ENCODE peak calls at places on chromosomes 16 and 17, in nine cellular contexts. J is HL-60, U is A549, G is ovary, X is heart right ventricle, Y is astrocyte, F is pancreas, Z is NB4, L is astrocyte of the spinal cord. A is an unnamed sample.

GRCh38 chr17:77385750-77386501 is 245.2 kb downstream of the SEC14L1 start:
- DNase-seq in J (no peak), U (no peak), G (no peak), X (peak), Y (no peak), F (no peak), Z (no peak), L (no peak), A (no peak)

GRCh38 chr17:46732754-46733398 is 85.6 kb downstream of the WNT3 start:
- DNase-seq in J (no peak), U (no peak), G (no peak), X (no peak), Y (no peak), F (no peak), Z (no peak), L (peak), A (no peak)

GRCh38 chr17:54968954-54969400 is 412 bp downstream of the STXBP4 start:
- DNase-seq in J (no peak), U (no peak), G (no peak), X (no peak), Y (no peak), F (no peak), Z (peak), L (no peak), A (no peak)

GRCh38 chr17:57986841-57987581 is 1.0 kb downstream of the VEZF1 start:
- DNase-seq in J (no peak), U (peak), G (peak), X (peak), Y (peak), F (peak), Z (peak), L (peak), A (no peak)

GRCh38 chr17:50754521-50754920 is 12.8 kb downstream of the ANKRD40CL start:
- DNase-seq in J (no peak), U (no peak), G (no peak), X (no peak), Y (no peak), F (no peak), Z (no peak), L (no peak), A (no peak)

GRCh38 chr16:11327277-11328171 is 17.7 kb upstream of the RMI2 start:
- DNase-seq in J (no peak), U (no peak), G (no peak), X (no peak), Y (no peak), F (no peak), Z (no peak), L (no peak), A (no peak)

GRCh38 chr16:49484454-49484853 is 110.8 kb downstream of the C16orf78 start:
- DNase-seq in J (no peak), U (peak), G (peak), X (peak), Y (no peak), F (peak), Z (no peak), L (no peak), A (no peak)

GRCh38 chr16:77443834-77444460 is 9.1 kb upstream of the ADAMTS18 start:
- DNase-seq in J (no peak), U (no peak), G (no peak), X (no peak), Y (no peak), F (no peak), Z (no peak), L (no peak), A (no peak)

GRCh38 chr16:79286646-79287423 is 313.7 kb downstream of the MAF start:
- DNase-seq in J (no peak), U (no peak), G (peak), X (peak), Y (no peak), F (peak), Z (peak), L (no peak), A (no peak)

GRCh38 chr17:44210342-44211192 is 8.9 kb downstream of the UBTF start:
- DNase-seq in J (no peak), U (peak), G (peak), X (peak), Y (peak), F (peak), Z (peak), L (peak), A (no peak)

GRCh38 chr16:78249056-78249455 is 149.6 kb downstream of the WWOX start:
- DNase-seq in J (no peak), U (no peak), G (no peak), X (peak), Y (no peak), F (peak), Z (no peak), L (no peak), A (no peak)

GRCh38 chr16:70476272-70477020 is 22.1 kb downstream of the FCSK start:
- DNase-seq in J (no peak), U (no peak), G (no peak), X (no peak), Y (peak), F (peak), Z (peak), L (peak), A (peak)

GRCh38 chr17:32596666-32597065 is 109.9 kb downstream of the CDK5R1 start:
- DNase-seq in J (no peak), U (no peak), G (no peak), X (no peak), Y (no peak), F (no peak), Z (peak), L (peak), A (no peak)

GRCh38 chr17:43940630-43941029 is 1.6 kb downstream of the PPY start:
- DNase-seq in J (no peak), U (peak), G (no peak), X (no peak), Y (no peak), F (no peak), Z (peak), L (peak), A (no peak)

GRCh38 chr16:785563-786535 is 2.3 kb downstream of the RPUSD1 start:
- DNase-seq in J (no peak), U (peak), G (peak), X (peak), Y (no peak), F (no peak), Z (peak), L (peak), A (no peak)

GRCh38 chr17:76246080-76247066 is 6.1 kb upstream of the RNF157 start:
- DNase-seq in J (peak), U (no peak), G (no peak), X (no peak), Y (no peak), F (no peak), Z (peak), L (peak), A (no peak)

GRCh38 chr17:17849147-17849820 is 12.5 kb upstream of the SREBF1 start:
- DNase-seq in J (no peak), U (no peak), G (peak), X (peak), Y (peak), F (no peak), Z (peak), L (peak), A (no peak)

GRCh38 chr17:82270651-82271050 is 2.8 kb downstream of the CSNK1D start:
- DNase-seq in J (no peak), U (no peak), G (no peak), X (no peak), Y (no peak), F (peak), Z (no peak), L (no peak), A (no peak)

GRCh38 chr17:40980594-40980993 is 3.5 kb downstream of the KRT40 start:
- DNase-seq in J (no peak), U (no peak), G (no peak), X (no peak), Y (peak), F (no peak), Z (no peak), L (peak), A (no peak)

GRCh38 chr17:3890082-3890892 is 2.6 kb downstream of the CAMKK1 start:
- DNase-seq in J (no peak), U (peak), G (peak), X (peak), Y (peak), F (no peak), Z (peak), L (peak), A (peak)

GRCh38 chr16:27708651-27709050 is 158.7 kb downstream of the KATNIP start:
- DNase-seq in J (no peak), U (no peak), G (no peak), X (no peak), Y (no peak), F (peak), Z (no peak), L (no peak), A (no peak)

GRCh38 chr16:63752347-63752746 is 1369.5 kb downstream of the CDH11 start:
- DNase-seq in J (no peak), U (no peak), G (no peak), X (no peak), Y (no peak), F (no peak), Z (no peak), L (no peak), A (no peak)

GRCh38 chr16:56606071-56606687 is 2.2 kb upstream of the MT2A start:
- DNase-seq in J (no peak), U (peak), G (peak), X (no peak), Y (peak), F (no peak), Z (no peak), L (no peak), A (no peak)

GRCh38 chr16:70568601-70569217 is 45.1 kb downstream of the SF3B3 start:
- DNase-seq in J (no peak), U (no peak), G (no peak), X (no peak), Y (peak), F (no peak), Z (peak), L (peak), A (no peak)

GRCh38 chr17:65557349-65558310 is 3.8 kb downstream of the AXIN2 start:
- DNase-seq in J (no peak), U (peak), G (no peak), X (no peak), Y (peak), F (no peak), Z (no peak), L (peak), A (no peak)

GRCh38 chr17:15309793-15310192 is 31.6 kb downstream of the TEKT3 start:
- DNase-seq in J (no peak), U (no peak), G (no peak), X (no peak), Y (no peak), F (no peak), Z (no peak), L (no peak), A (no peak)

GRCh38 chr16:12500771-12501170 is 302.9 kb downstream of the CPPED1 start:
- DNase-seq in J (peak), U (no peak), G (no peak), X (peak), Y (no peak), F (no peak), Z (peak), L (no peak), A (no peak)

GRCh38 chr17:32187276-32187675 is 45.0 kb downstream of the RHOT1 start:
- DNase-seq in J (no peak), U (no peak), G (no peak), X (no peak), Y (no peak), F (no peak), Z (no peak), L (no peak), A (no peak)

GRCh38 chr16:13343981-13344380 is 442.6 kb downstream of the SHISA9 start:
- DNase-seq in J (no peak), U (no peak), G (no peak), X (no peak), Y (peak), F (no peak), Z (no peak), L (no peak), A (no peak)

GRCh38 chr16:85424260-85425060 is 188.7 kb upstream of the GSE1 start:
- DNase-seq in J (no peak), U (no peak), G (no peak), X (peak), Y (no peak), F (peak), Z (no peak), L (no peak), A (no peak)

GRCh38 chr16:3908951-3909437 is 28.5 kb upstream of the CREBBP start:
- DNase-seq in J (no peak), U (no peak), G (peak), X (no peak), Y (no peak), F (no peak), Z (peak), L (no peak), A (no peak)

GRCh38 chr16:20866161-20866772 is 33.9 kb downstream of the DCUN1D3 start:
- DNase-seq in J (no peak), U (peak), G (no peak), X (peak), Y (peak), F (no peak), Z (peak), L (peak), A (peak)

GRCh38 chr16:81703177-81704155 is 75.6 kb upstream of the PLCG2 start:
- DNase-seq in J (no peak), U (peak), G (peak), X (no peak), Y (peak), F (no peak), Z (peak), L (peak), A (no peak)

GRCh38 chr17:44004077-44004760 is at the start of gene NAGS:
- DNase-seq in J (no peak), U (no peak), G (peak), X (no peak), Y (no peak), F (peak), Z (no peak), L (peak), A (no peak)

GRCh38 chr16:22357635-22357971 is 16.8 kb downstream of the CDR2 start:
- DNase-seq in J (no peak), U (no peak), G (no peak), X (no peak), Y (no peak), F (no peak), Z (no peak), L (no peak), A (no peak)

GRCh38 chr17:78951967-78952551 is 26.9 kb upstream of the TIMP2 start:
- DNase-seq in J (no peak), U (no peak), G (peak), X (no peak), Y (no peak), F (no peak), Z (no peak), L (no peak), A (no peak)

GRCh38 chr16:81201267-81201666 is 37.2 kb upstream of the BCO1 start:
- DNase-seq in J (no peak), U (no peak), G (no peak), X (no peak), Y (no peak), F (no peak), Z (no peak), L (no peak), A (no peak)

GRCh38 chr16:85752511-85753420 is 1.9 kb upstream of the C16orf74 start:
- DNase-seq in J (no peak), U (no peak), G (no peak), X (peak), Y (no peak), F (peak), Z (peak), L (no peak), A (no peak)

GRCh38 chr17:53924530-53925455 is 102.1 kb downstream of the KIF2B start:
- DNase-seq in J (no peak), U (no peak), G (no peak), X (no peak), Y (no peak), F (no peak), Z (no peak), L (no peak), A (no peak)

DNA sequence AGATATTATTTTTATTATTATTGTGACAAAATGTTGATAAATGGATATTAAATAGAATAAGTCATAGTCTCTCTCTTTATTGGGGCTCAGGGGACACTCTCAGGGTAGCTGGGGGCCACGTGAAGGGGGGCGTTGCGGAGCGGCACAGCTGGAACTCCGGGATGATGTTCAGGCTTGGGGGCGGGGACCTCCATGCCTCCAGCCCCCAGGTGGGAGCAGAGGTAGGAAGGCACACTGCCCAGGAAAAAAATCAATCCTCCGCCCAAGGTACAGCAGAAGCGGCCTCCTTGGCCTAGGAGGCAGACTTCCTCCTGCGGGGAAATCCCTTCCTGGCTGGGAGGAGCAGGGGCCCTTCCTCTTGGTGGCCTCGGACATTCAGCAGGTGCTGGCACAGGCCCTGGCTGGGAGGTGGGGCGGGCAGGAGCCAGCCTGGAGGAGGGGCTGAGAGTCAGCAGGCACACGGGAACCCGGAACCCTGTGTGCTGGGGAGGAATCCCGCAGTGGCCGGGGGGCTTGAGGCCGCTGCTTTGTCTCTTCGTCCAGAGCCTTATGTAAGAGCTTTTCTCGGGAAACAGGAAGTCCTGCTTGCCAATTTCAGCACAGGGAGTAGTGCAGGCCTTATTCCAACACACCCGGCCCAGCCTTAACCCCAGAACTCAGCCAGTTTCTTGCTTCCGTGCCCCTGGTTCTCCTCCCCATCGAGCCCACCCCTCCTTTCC is 566 bp upstream of the TNFSF13 start:
- DNase-seq in J (peak), U (no peak), G (peak), X (peak), Y (peak), F (peak), Z (peak), L (peak), A (no peak)
- H3K4me3 ChIP-seq in J (peak), U (no peak), G (peak), X (peak), Y (no peak), F (no peak), Z (peak), L (no peak), A (no peak)

GRCh38 chr17:75048396-75048933 is 1.4 kb downstream of the KCTD2 start:
- DNase-seq in J (no peak), U (no peak), G (peak), X (peak), Y (peak), F (no peak), Z (peak), L (no peak), A (no peak)
- H3K4me3 ChIP-seq in J (no peak), U (peak), G (no peak), X (peak), Y (peak), F (no peak), Z (peak), L (peak), A (peak)

GRCh38 chr16:2720063-2720455 is at the start of gene PRSS27:
- DNase-seq in J (no peak), U (no peak), G (no peak), X (no peak), Y (no peak), F (peak), Z (no peak), L (no peak), A (no peak)
- H3K4me3 ChIP-seq in J (peak), U (peak), G (peak), X (peak), Y (peak), F (peak), Z (peak), L (peak), A (peak)

GRCh38 chr17:30236297-30236624 is 764 bp upstream of the SLC6A4 start:
- DNase-seq in J (no peak), U (no peak), G (no peak), X (no peak), Y (no peak), F (no peak), Z (no peak), L (no peak), A (no peak)

GRCh38 chr17:30234296-30234695 is 1.2 kb downstream of the SLC6A4 start:
- DNase-seq in J (no peak), U (no peak), G (no peak), X (no peak), Y (no peak), F (no peak), Z (no peak), L (no peak), A (no peak)

GRCh38 chr17:30234954-30235353 is 543 bp downstream of the SLC6A4 start:
- DNase-seq in J (no peak), U (no peak), G (no peak), X (no peak), Y (no peak), F (no peak), Z (no peak), L (no peak), A (no peak)

GRCh38 chr17:30236807-30237206 is 1.3 kb upstream of the SLC6A4 start:
- DNase-seq in J (no peak), U (peak), G (peak), X (peak), Y (peak), F (peak), Z (no peak), L (peak), A (no peak)

GRCh38 chr17:30235386-30236296 is at the start of gene SLC6A4:
- DNase-seq in J (no peak), U (peak), G (no peak), X (no peak), Y (no peak), F (no peak), Z (no peak), L (no peak), A (no peak)
- H3K4me3 ChIP-seq in J (peak), U (peak), G (peak), X (peak), Y (peak), F (peak), Z (no peak), L (peak), A (peak)

GRCh38 chr17:72122002-72122310 is 1.1 kb downstream of the SOX9 start:
- DNase-seq in J (no peak), U (peak), G (no peak), X (no peak), Y (peak), F (no peak), Z (no peak), L (no peak), A (no peak)

GRCh38 chr17:72123964-72124791 is 3.4 kb downstream of the SOX9 start:
- DNase-seq in J (no peak), U (no peak), G (no peak), X (peak), Y (no peak), F (peak), Z (no peak), L (peak), A (no peak)

GRCh38 chr17:72122336-72122667 is 1.5 kb downstream of the SOX9 start:
- DNase-seq in J (no peak), U (no peak), G (no peak), X (no peak), Y (no peak), F (no peak), Z (no peak), L (peak), A (no peak)

GRCh38 chr17:72123496-72123963 is 2.7 kb downstream of the SOX9 start:
- DNase-seq in J (no peak), U (no peak), G (no peak), X (peak), Y (no peak), F (no peak), Z (no peak), L (peak), A (no peak)

GRCh38 chr17:72122668-72123495 is 2.1 kb downstream of the SOX9 start:
- DNase-seq in J (no peak), U (no peak), G (no peak), X (peak), Y (peak), F (peak), Z (no peak), L (peak), A (no peak)
- H3K4me3 ChIP-seq in J (no peak), U (peak), G (peak), X (peak), Y (peak), F (peak), Z (no peak), L (peak), A (peak)

GRCh38 chr16:55265926-55266325 is 58.1 kb upstream of the IRX6 start:
- DNase-seq in J (no peak), U (no peak), G (no peak), X (no peak), Y (no peak), F (no peak), Z (no peak), L (no peak), A (no peak)
- H3K4me3 ChIP-seq in J (no peak), U (no peak), G (no peak), X (no peak), Y (no peak), F (no peak), Z (no peak), L (no peak), A (no peak)